ENCODE peak calls at places on chromosomes 6 and 20, in eight cellular contexts. One of them, this sample, is unnamed.

GRCh38 chr6:38209291-38209865 is 389.9 kb downstream of the ZFAND3 start:
- DNase-seq in stimulated activated CD4-positive, alpha-beta T cell treated with anti-CD3 and anti-CD28 coated beads, Interleukin-1b, Interleukin-23, amount 100 ng/mL, for 48 hours: no peak
- DNase-seq in cardiac fibroblast: peak; percentile 8
- DNase-seq in ACHN: no peak
- DNase-seq in type B pancreatic cell: no peak
- DNase-seq in activated T-cell treated with anti-CD3 and anti-CD28 coated beads for 1 hour: no peak
- DNase-seq in NCI-H446: no peak
- DNase-seq in T-helper 1 cell: no peak
- DNase-seq in this sample: no peak

GRCh38 chr6:7727150-7727950 is 1.5 kb downstream of the BMP6 start:
- DNase-seq in activated T-cell treated with anti-CD3 and anti-CD28 coated beads for 1 hour: no peak
- DNase-seq in type B pancreatic cell: no peak
- DNase-seq in NCI-H446: no peak
- DNase-seq in cardiac fibroblast: peak; percentile 34
- DNase-seq in T-helper 1 cell: no peak
- DNase-seq in ACHN: no peak
- DNase-seq in stimulated activated CD4-positive, alpha-beta T cell treated with anti-CD3 and anti-CD28 coated beads, Interleukin-1b, Interleukin-23, amount 100 ng/mL, for 48 hours: no peak
- DNase-seq in this sample: no peak

GRCh38 chr20:52959125-52959524 is 13.0 kb upstream of the TSHZ2 start:
- DNase-seq in activated T-cell treated with anti-CD3 and anti-CD28 coated beads for 1 hour: no peak
- DNase-seq in type B pancreatic cell: no peak
- DNase-seq in ACHN: no peak
- DNase-seq in cardiac fibroblast: no peak
- DNase-seq in T-helper 1 cell: no peak
- DNase-seq in stimulated activated CD4-positive, alpha-beta T cell treated with anti-CD3 and anti-CD28 coated beads, Interleukin-1b, Interleukin-23, amount 100 ng/mL, for 48 hours: no peak
- DNase-seq in NCI-H446: peak; percentile 63
- DNase-seq in this sample: no peak

GRCh38 chr20:63369724-63370622 is 8.8 kb upstream of the CHRNA4 start:
- DNase-seq in stimulated activated CD4-positive, alpha-beta T cell treated with anti-CD3 and anti-CD28 coated beads, Interleukin-1b, Interleukin-23, amount 100 ng/mL, for 48 hours: no peak
- DNase-seq in NCI-H446: no peak
- DNase-seq in activated T-cell treated with anti-CD3 and anti-CD28 coated beads for 1 hour: no peak
- DNase-seq in ACHN: no peak
- DNase-seq in cardiac fibroblast: no peak
- DNase-seq in T-helper 1 cell: no peak
- DNase-seq in type B pancreatic cell: no peak
- DNase-seq in this sample: no peak

GRCh38 chr20:63518351-63518861 is 2.2 kb upstream of the PPDPF start:
- DNase-seq in NCI-H446: no peak
- DNase-seq in T-helper 1 cell: peak; percentile 4
- DNase-seq in cardiac fibroblast: no peak
- DNase-seq in ACHN: no peak
- DNase-seq in type B pancreatic cell: no peak
- DNase-seq in stimulated activated CD4-positive, alpha-beta T cell treated with anti-CD3 and anti-CD28 coated beads, Interleukin-1b, Interleukin-23, amount 100 ng/mL, for 48 hours: no peak
- DNase-seq in activated T-cell treated with anti-CD3 and anti-CD28 coated beads for 1 hour: no peak
- DNase-seq in this sample: no peak

GRCh38 chr20:20085812-20086211 is 33.5 kb downstream of the CFAP61 start:
- DNase-seq in NCI-H446: no peak
- DNase-seq in activated T-cell treated with anti-CD3 and anti-CD28 coated beads for 1 hour: no peak
- DNase-seq in ACHN: no peak
- DNase-seq in type B pancreatic cell: no peak
- DNase-seq in T-helper 1 cell: no peak
- DNase-seq in stimulated activated CD4-positive, alpha-beta T cell treated with anti-CD3 and anti-CD28 coated beads, Interleukin-1b, Interleukin-23, amount 100 ng/mL, for 48 hours: no peak
- DNase-seq in cardiac fibroblast: no peak
- DNase-seq in this sample: no peak

GRCh38 chr6:36235862-36236261 is 34.0 kb upstream of the PNPLA1 start:
- DNase-seq in NCI-H446: no peak
- DNase-seq in ACHN: no peak
- DNase-seq in type B pancreatic cell: no peak
- DNase-seq in T-helper 1 cell: no peak
- DNase-seq in stimulated activated CD4-positive, alpha-beta T cell treated with anti-CD3 and anti-CD28 coated beads, Interleukin-1b, Interleukin-23, amount 100 ng/mL, for 48 hours: no peak
- DNase-seq in activated T-cell treated with anti-CD3 and anti-CD28 coated beads for 1 hour: no peak
- DNase-seq in cardiac fibroblast: no peak
- DNase-seq in this sample: no peak

GRCh38 chr6:35343092-35343834 is 905 bp downstream of the PPARD start:
- DNase-seq in NCI-H446: no peak
- DNase-seq in T-helper 1 cell: no peak
- DNase-seq in ACHN: no peak
- DNase-seq in activated T-cell treated with anti-CD3 and anti-CD28 coated beads for 1 hour: no peak
- DNase-seq in cardiac fibroblast: peak; percentile 85
- DNase-seq in stimulated activated CD4-positive, alpha-beta T cell treated with anti-CD3 and anti-CD28 coated beads, Interleukin-1b, Interleukin-23, amount 100 ng/mL, for 48 hours: no peak
- DNase-seq in type B pancreatic cell: no peak
- DNase-seq in this sample: no peak

GRCh38 chr20:23120261-23120660 is 34.1 kb upstream of the CD93 start:
- DNase-seq in T-helper 1 cell: no peak
- DNase-seq in stimulated activated CD4-positive, alpha-beta T cell treated with anti-CD3 and anti-CD28 coated beads, Interleukin-1b, Interleukin-23, amount 100 ng/mL, for 48 hours: no peak
- DNase-seq in activated T-cell treated with anti-CD3 and anti-CD28 coated beads for 1 hour: no peak
- DNase-seq in type B pancreatic cell: no peak
- DNase-seq in ACHN: no peak
- DNase-seq in cardiac fibroblast: no peak
- DNase-seq in NCI-H446: no peak
- DNase-seq in this sample: no peak

GRCh38 chr6:103327079-103327478 is 1532.6 kb downstream of the HACE1 start:
- DNase-seq in cardiac fibroblast: no peak
- DNase-seq in activated T-cell treated with anti-CD3 and anti-CD28 coated beads for 1 hour: no peak
- DNase-seq in ACHN: no peak
- DNase-seq in NCI-H446: peak; percentile 19
- DNase-seq in T-helper 1 cell: no peak
- DNase-seq in type B pancreatic cell: no peak
- DNase-seq in stimulated activated CD4-positive, alpha-beta T cell treated with anti-CD3 and anti-CD28 coated beads, Interleukin-1b, Interleukin-23, amount 100 ng/mL, for 48 hours: no peak
- DNase-seq in this sample: no peak

GRCh38 chr6:158255974-158256601 is 56.2 kb upstream of the TULP4 start:
- DNase-seq in activated T-cell treated with anti-CD3 and anti-CD28 coated beads for 1 hour: no peak
- DNase-seq in T-helper 1 cell: no peak
- DNase-seq in stimulated activated CD4-positive, alpha-beta T cell treated with anti-CD3 and anti-CD28 coated beads, Interleukin-1b, Interleukin-23, amount 100 ng/mL, for 48 hours: no peak
- DNase-seq in NCI-H446: no peak
- DNase-seq in cardiac fibroblast: no peak
- DNase-seq in type B pancreatic cell: no peak
- DNase-seq in ACHN: no peak
- DNase-seq in this sample: no peak

GRCh38 chr6:22071655-22072054 is 225.2 kb downstream of the PRL start:
- DNase-seq in stimulated activated CD4-positive, alpha-beta T cell treated with anti-CD3 and anti-CD28 coated beads, Interleukin-1b, Interleukin-23, amount 100 ng/mL, for 48 hours: no peak
- DNase-seq in T-helper 1 cell: no peak
- DNase-seq in type B pancreatic cell: no peak
- DNase-seq in ACHN: peak; percentile 57
- DNase-seq in activated T-cell treated with anti-CD3 and anti-CD28 coated beads for 1 hour: no peak
- DNase-seq in cardiac fibroblast: peak; percentile 76
- DNase-seq in NCI-H446: no peak
- DNase-seq in this sample: no peak

GRCh38 chr6:148429423-148429822 is 86.8 kb downstream of the SASH1 start:
- DNase-seq in NCI-H446: no peak
- DNase-seq in T-helper 1 cell: no peak
- DNase-seq in type B pancreatic cell: no peak
- DNase-seq in activated T-cell treated with anti-CD3 and anti-CD28 coated beads for 1 hour: no peak
- DNase-seq in cardiac fibroblast: no peak
- DNase-seq in ACHN: no peak
- DNase-seq in stimulated activated CD4-positive, alpha-beta T cell treated with anti-CD3 and anti-CD28 coated beads, Interleukin-1b, Interleukin-23, amount 100 ng/mL, for 48 hours: no peak
- DNase-seq in this sample: no peak

GRCh38 chr6:148002067-148002466 is 340.6 kb upstream of the SASH1 start:
- DNase-seq in cardiac fibroblast: no peak
- DNase-seq in ACHN: no peak
- DNase-seq in NCI-H446: no peak
- DNase-seq in stimulated activated CD4-positive, alpha-beta T cell treated with anti-CD3 and anti-CD28 coated beads, Interleukin-1b, Interleukin-23, amount 100 ng/mL, for 48 hours: no peak
- DNase-seq in T-helper 1 cell: no peak
- DNase-seq in type B pancreatic cell: no peak
- DNase-seq in activated T-cell treated with anti-CD3 and anti-CD28 coated beads for 1 hour: no peak
- DNase-seq in this sample: no peak

This sample was measured in effector CD8-positive, alpha-beta T cell.